ENCODE peak calls at places on chromosomes 13 and 19, in six cellular contexts. R, H, P, N, C and F are unnamed samples.

GRCh38 chr13:50677687-50678463 is 165.6 kb downstream of the DLEU7 start:
- DNase-seq in H (no peak), P (no peak), R (no peak), N (no peak), C (no peak), F (peak; percentile 13)

GRCh38 chr13:21138561-21138960 is 37.8 kb downstream of the SKA3 start:
- DNase-seq in P (no peak), H (no peak), N (peak; percentile 21), C (peak; percentile 32), R (no peak), F (no peak)

GRCh38 chr19:55075366-55075998 is at the start of gene EPS8L1:
- DNase-seq in P (no peak), C (no peak), N (no peak), H (no peak), R (no peak), F (no peak)

GRCh38 chr19:16604615-16605014 is 23.4 kb downstream of the MED26 start:
- DNase-seq in H (no peak), P (no peak), N (no peak), C (no peak), R (no peak), F (no peak)

GRCh38 chr13:25253702-25254101 is 33.6 kb downstream of the MTMR6 start:
- DNase-seq in H (no peak), P (no peak), N (no peak), R (no peak), C (no peak), F (no peak)

GRCh38 chr19:16298334-16298733 is 26.3 kb upstream of the KLF2 start:
- DNase-seq in P (no peak), N (no peak), C (no peak), H (no peak), R (no peak), F (no peak)

GRCh38 chr19:48881741-48882657 is 9.8 kb downstream of the PPP1R15A start:
- DNase-seq in R (no peak), P (no peak), H (no peak), C (no peak), N (no peak), F (no peak)

GRCh38 chr13:45178349-45179142 is 22.3 kb downstream of the KCTD4 start:
- DNase-seq in R (no peak), H (no peak), C (peak; percentile 86), P (no peak), N (peak; percentile 90), F (no peak)

GRCh38 chr13:113598081-113598410 is 13.5 kb downstream of the TFDP1 start:
- DNase-seq in H (no peak), R (no peak), P (peak; percentile 11), C (no peak), N (no peak), F (no peak)

GRCh38 chr13:39281539-39282150 is 243.4 kb downstream of the NHLRC3 start:
- DNase-seq in N (no peak), H (no peak), C (no peak), P (no peak), R (no peak), F (no peak)

GRCh38 chr13:47027797-47028437 is 131.1 kb upstream of the HTR2A start:
- DNase-seq in C (no peak), H (no peak), R (no peak), P (no peak), N (no peak), F (no peak)

GRCh38 chr19:55085923-55086715 is 10.4 kb downstream of the EPS8L1 start:
- DNase-seq in N (no peak), P (no peak), H (no peak), R (no peak), C (no peak), F (no peak)

GRCh38 chr19:41325947-41326706 is 16.2 kb downstream of the CCDC97 start:
- DNase-seq in N (peak; percentile 55), R (no peak), C (peak; percentile 56), H (no peak), P (peak; percentile 72), F (no peak)

GRCh38 chr19:19599190-19599535 is 19.3 kb downstream of the PBX4 start:
- DNase-seq in C (no peak), H (no peak), R (peak; percentile 35), N (no peak), P (no peak), F (no peak)